ENCODE peak calls at places on chromosome 7, in six cellular contexts. D, T, U, L, I and K are unnamed samples.

GRCh38 chr7:78301361-78301760 is 502.8 kb downstream of the PHTF2 start:
- DNase-seq in U (peak), L (no peak), T (peak), I (no peak), D (no peak), K (peak)

GRCh38 chr7:43669286-43670081 is 59.8 kb downstream of the COA1 start:
- DNase-seq in D (no peak), I (no peak), L (peak), T (peak), U (no peak), K (peak)

GRCh38 chr7:30068117-30068516 is 39.9 kb downstream of the PLEKHA8 start:
- DNase-seq in I (no peak), D (no peak), T (peak), L (no peak), U (peak), K (peak)

GRCh38 chr7:36739351-36739750 is 15.1 kb upstream of the AOAH start:
- DNase-seq in T (no peak), U (no peak), I (no peak), D (no peak), L (no peak), K (no peak)

GRCh38 chr7:158273138-158273651 is 314.4 kb downstream of the PTPRN2 start:
- DNase-seq in U (no peak), T (no peak), L (peak), D (no peak), I (no peak), K (no peak)

GRCh38 chr7:116726713-116727431 is 54.9 kb downstream of the MET start:
- DNase-seq in L (no peak), U (no peak), I (no peak), D (no peak), T (peak), K (peak)

GRCh38 chr7:77565917-77566316 is 28.8 kb downstream of the PTPN12 start:
- DNase-seq in U (peak), T (peak), I (no peak), D (no peak), L (no peak), K (peak)

GRCh38 chr7:1193593-1194424 is 33.8 kb upstream of the ZFAND2A start:
- DNase-seq in T (peak), I (peak), U (peak), D (no peak), L (peak), K (peak)

GRCh38 chr7:151679073-151679708 is 159.5 kb upstream of the RHEB start:
- DNase-seq in D (no peak), U (no peak), L (no peak), I (no peak), T (no peak), K (no peak)

GRCh38 chr7:19772858-19773337 is 519 bp downstream of the TMEM196 start:
- DNase-seq in L (no peak), U (peak), I (peak), D (no peak), T (peak), K (peak)

GRCh38 chr7:137992042-137992737 is 9.7 kb downstream of the CREB3L2 start:
- DNase-seq in I (no peak), L (no peak), U (peak), T (peak), D (no peak), K (peak)

GRCh38 chr7:105532709-105533460 is 884 bp downstream of the RINT1 start:
- DNase-seq in L (no peak), I (no peak), D (no peak), U (peak), T (no peak), K (no peak)